ENCODE peak calls at places on chromosomes 2 and 18, in six cellular contexts. D is spleen, A is K562, Q is heart left ventricle, C is HCT116, F is esophagus squamous epithelium. N is an unnamed sample.

GRCh38 chr2:66443977-66444855 is 9.3 kb downstream of the MEIS1 start:
- DNase-seq in D (no peak), A (no peak), Q (no peak), C (no peak), F (no peak), N (no peak)

GRCh38 chr2:144390424-144391020 is 129.4 kb downstream of the ZEB2 start:
- DNase-seq in D (no peak), A (no peak), Q (no peak), C (no peak), F (no peak), N (no peak)

GRCh38 chr2:88933980-88934379 is 242.5 kb downstream of the RPIA start:
- DNase-seq in D (no peak), A (no peak), Q (no peak), C (no peak), F (no peak), N (no peak)

GRCh38 chr18:70384181-70384790 is 95.4 kb downstream of the SOCS6 start:
- DNase-seq in D (no peak), A (no peak), Q (no peak), C (peak; percentile 92), F (no peak), N (no peak)

GRCh38 chr2:13009027-13009426 is 292.3 kb downstream of the TRIB2 start:
- DNase-seq in D (no peak), A (no peak), Q (no peak), C (no peak), F (no peak), N (no peak)

GRCh38 chr2:172438741-172439508 is 11.5 kb downstream of the ITGA6 start:
- DNase-seq in D (no peak), A (no peak), Q (no peak), C (peak; percentile 75), F (no peak), N (no peak)

GRCh38 chr2:156334496-156335478 is 2.3 kb upstream of the NR4A2 start:
- DNase-seq in D (peak; percentile 94), A (peak; percentile 87), Q (peak; percentile 97), C (peak; percentile 79), F (peak; percentile 65), N (peak; percentile 91)

GRCh38 chr2:132909427-132909826 is 239.4 kb upstream of the LYPD1 start:
- DNase-seq in D (no peak), A (no peak), Q (no peak), C (no peak), F (no peak), N (no peak)

GRCh38 chr18:31267823-31268481 is 50.0 kb upstream of the DSG1 start:
- DNase-seq in D (no peak), A (no peak), Q (no peak), C (no peak), F (no peak), N (no peak)
- TF ChIP-seq POLR2A in D (no peak), A (no peak), Q (no peak), C (no peak), F (no peak), N (no peak)

GRCh38 chr2:3102081-3102914 is 275.3 kb downstream of the EIPR1 start:
- DNase-seq in D (peak; percentile 54), A (no peak), Q (no peak), C (no peak), F (no peak), N (no peak)

GRCh38 chr2:3101704-3102055 is 275.9 kb downstream of the EIPR1 start:
- DNase-seq in D (peak; percentile 69), A (no peak), Q (no peak), C (no peak), F (no peak), N (no peak)

GRCh38 chr2:3100386-3100785 is 277.2 kb downstream of the EIPR1 start:
- DNase-seq in D (peak; percentile 63), A (no peak), Q (no peak), C (no peak), F (no peak), N (no peak)

GRCh38 chr2:3099860-3100234 is 277.8 kb downstream of the EIPR1 start:
- DNase-seq in D (peak; percentile 67), A (no peak), Q (no peak), C (no peak), F (no peak), N (no peak)

GRCh38 chr2:3101016-3101703 is 276.5 kb downstream of the EIPR1 start:
- DNase-seq in D (peak; percentile 51), A (no peak), Q (no peak), C (no peak), F (no peak), N (no peak)
- H3K4me3 ChIP-seq in D (no peak overlapping the region), A (no peak overlapping the region), Q (no peak overlapping the region), C (no peak overlapping the region), F (no peak overlapping the region), N (no peak overlapping the region)

GRCh38 chr18:23141022-23141999 is 6.0 kb downstream of the CABLES1 start:
- DNase-seq in D (no peak), A (no peak), Q (peak; percentile 58), C (no peak), F (no peak), N (no peak)

GRCh38 chr18:23143059-23143831 is 8.0 kb downstream of the CABLES1 start:
- DNase-seq in D (no peak), A (no peak), Q (no peak), C (peak; percentile 54), F (no peak), N (peak; percentile 79)

GRCh38 chr18:23143871-23144270 is 8.6 kb downstream of the CABLES1 start:
- DNase-seq in D (no peak), A (no peak), Q (no peak), C (no peak), F (no peak), N (no peak)

GRCh38 chr18:23144628-23145027 is 9.3 kb downstream of the CABLES1 start:
- DNase-seq in D (no peak), A (no peak), Q (no peak), C (no peak), F (no peak), N (no peak)

DNA sequence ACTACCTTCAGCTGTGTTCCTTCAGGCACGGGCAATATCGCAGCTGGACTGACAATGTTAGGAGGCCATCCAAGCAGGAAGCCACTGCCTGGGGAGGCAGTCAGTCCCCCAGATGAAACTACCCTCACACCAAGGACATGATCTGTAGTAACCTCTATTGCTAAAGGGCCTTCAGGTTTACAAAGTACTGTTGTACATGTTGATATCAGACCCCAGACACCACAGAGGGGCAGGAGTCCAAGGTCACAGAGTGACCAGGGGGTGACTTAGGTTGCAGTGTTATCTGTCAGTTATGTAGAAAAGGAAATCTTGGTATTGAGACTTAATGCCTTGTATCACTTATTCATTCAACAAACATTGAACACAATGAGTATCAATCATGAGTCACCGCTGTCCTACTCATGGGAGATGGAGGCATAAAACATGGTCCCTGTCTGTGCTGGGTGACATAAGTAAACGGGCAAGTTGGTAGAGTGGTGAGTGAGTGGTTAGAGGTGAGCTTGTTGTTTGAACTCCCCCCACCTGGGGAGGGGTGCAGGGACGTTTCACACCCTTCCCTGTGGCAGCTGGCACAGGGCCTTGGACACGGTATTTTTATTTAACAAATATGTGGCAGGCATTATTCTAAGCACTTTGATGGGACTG is 7.1 kb downstream of the CABLES1 start:
- DNase-seq in D (no peak), A (no peak), Q (no peak), C (no peak), F (no peak), N (no peak)
- TF ChIP-seq POLR2A in D (no peak), A (no peak), Q (no peak), C (no peak), F (no peak), N (no peak)

DNA sequence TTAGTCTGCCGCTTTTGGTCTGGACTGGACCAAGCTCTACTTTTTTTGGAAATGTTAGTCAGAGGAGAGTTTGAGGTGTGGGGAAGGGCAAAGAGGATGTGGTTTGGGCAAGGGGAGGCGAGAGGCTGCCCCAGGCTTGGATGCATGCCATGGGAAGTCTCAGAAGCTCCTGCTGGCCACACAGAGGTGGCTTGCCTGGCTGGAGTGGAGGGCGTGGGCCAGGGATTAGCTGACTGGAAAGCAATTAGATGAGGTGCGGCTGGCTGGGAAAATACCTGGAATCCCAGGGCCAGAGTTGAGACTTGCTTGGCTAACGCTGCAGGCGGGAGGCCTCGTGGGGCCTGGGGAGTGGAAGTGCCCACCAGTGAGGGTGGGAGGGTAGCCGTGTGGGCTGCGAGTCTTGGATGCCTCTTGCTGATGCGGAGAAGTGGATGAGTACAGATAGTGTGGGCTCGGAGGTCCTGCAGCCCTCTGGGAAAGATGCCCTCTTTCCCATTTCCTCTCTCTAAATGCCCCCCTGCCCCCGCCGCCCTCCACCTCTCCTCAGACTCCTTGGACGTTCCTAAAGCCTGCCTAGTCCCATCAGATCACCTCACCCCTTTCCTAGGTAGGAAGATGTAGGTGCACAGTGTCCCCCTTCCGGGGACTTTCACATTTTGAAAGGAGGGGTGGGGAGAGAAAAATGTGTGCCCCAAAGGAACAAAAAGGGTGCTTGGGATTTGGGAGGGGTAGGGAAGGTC is 117.6 kb downstream of the SMAD7 start:
- DNase-seq in D (peak; percentile 77), A (no peak), Q (peak; percentile 57), C (peak; percentile 84), F (no peak), N (peak; percentile 82)
- H3K4me3 ChIP-seq in D (no peak overlapping the region), A (no peak overlapping the region), Q (peak overlapping the region; percentile 49), C (peak overlapping the region; percentile 49), F (no peak overlapping the region), N (no peak overlapping the region)

GRCh38 chr2:225041871-225042799 is at the start of gene DOCK10:
- DNase-seq in D (peak; percentile 88), A (no peak), Q (peak; percentile 30), C (no peak), F (no peak), N (no peak)
- TF ChIP-seq POLR2A in D (no peak), A (no peak), Q (no peak), C (no peak), F (no peak), N (no peak)

DNA sequence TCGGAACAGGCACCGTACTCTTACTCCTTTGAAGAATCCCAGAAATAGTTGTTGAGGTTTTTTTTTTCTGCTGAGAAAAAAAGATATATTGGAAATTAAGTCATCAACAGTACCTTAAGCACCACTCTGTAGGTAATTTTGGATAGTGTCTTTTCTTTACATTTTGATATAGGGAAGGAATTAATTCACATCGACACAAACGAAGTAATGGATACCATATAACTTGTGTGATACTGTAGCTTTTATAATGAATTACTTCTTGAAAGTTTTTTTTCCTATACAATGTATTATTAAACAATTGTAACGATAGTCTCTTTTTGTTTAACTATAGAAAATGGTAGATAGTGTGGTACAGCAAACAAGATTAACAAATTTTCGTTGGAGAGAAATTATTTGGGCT is 1.5 kb upstream of the IKZF2 start:
- DNase-seq in D (no peak), A (no peak), Q (no peak), C (no peak), F (no peak), N (no peak)
- H3K4me3 ChIP-seq in D (peak overlapping the region; percentile 64), A (no peak overlapping the region), Q (peak overlapping the region; percentile 82), C (no peak overlapping the region), F (peak overlapping the region; percentile 85), N (no peak overlapping the region)

GRCh38 chr2:200394045-200394444 is 87.6 kb downstream of the SPATS2L start:
- DNase-seq in D (no peak), A (no peak), Q (no peak), C (no peak), F (no peak), N (no peak)

GRCh38 chr2:200399046-200399445 is 92.6 kb downstream of the SPATS2L start:
- DNase-seq in D (no peak), A (no peak), Q (no peak), C (no peak), F (no peak), N (no peak)

GRCh38 chr2:200396726-200397348 is 90.3 kb downstream of the SPATS2L start:
- DNase-seq in D (no peak), A (no peak), Q (no peak), C (no peak), F (no peak), N (no peak)

GRCh38 chr2:200397785-200398184 is 91.3 kb downstream of the SPATS2L start:
- DNase-seq in D (no peak), A (no peak), Q (no peak), C (no peak), F (no peak), N (no peak)

GRCh38 chr2:200393191-200393590 is 86.7 kb downstream of the SPATS2L start:
- DNase-seq in D (no peak), A (no peak), Q (no peak), C (no peak), F (no peak), N (no peak)
- TF ChIP-seq POLR2A in D (no peak), A (no peak), Q (no peak), C (no peak), F (no peak), N (no peak)